ENCODE peak calls at places on chromosomes 16 and 17, in six cellular contexts. S is mammary epithelial cell, K is OCI-LY7, I is A549, V is SK-N-SH, D is GM23248. C is an unnamed sample.

GRCh38 chr16:25988089-25988488 is 296.3 kb downstream of the HS3ST4 start:
- DNase-seq in K (no peak), V (no peak), S (no peak), D (no peak), I (no peak), C (no peak)

GRCh38 chr17:2602597-2603017 is 9.2 kb downstream of the PAFAH1B1 start:
- DNase-seq in S (no peak), D (no peak), V (no peak), K (no peak), I (no peak), C (no peak)

GRCh38 chr17:33944826-33945225 is 310.3 kb upstream of the CCL2 start:
- DNase-seq in D (no peak), I (no peak), K (no peak), V (no peak), S (no peak), C (no peak)

GRCh38 chr17:55157165-55157564 is 107.6 kb upstream of the HLF start:
- DNase-seq in S (peak; percentile 6), K (no peak), V (no peak), I (no peak), D (peak; percentile 18), C (no peak)

GRCh38 chr17:7732981-7733557 is 15.5 kb downstream of the DNAH2 start:
- DNase-seq in I (no peak), K (no peak), S (no peak), V (no peak), D (no peak), C (no peak)

GRCh38 chr17:68468785-68469184 is 11.5 kb upstream of the WIPI1 start:
- DNase-seq in K (no peak), V (no peak), I (no peak), D (no peak), S (no peak), C (no peak)

GRCh38 chr16:57289391-57290257 is 5.2 kb upstream of the PLLP start:
- DNase-seq in K (no peak), I (no peak), D (no peak), S (peak; percentile 55), V (no peak), C (no peak)

GRCh38 chr16:85234310-85235235 is 122.3 kb upstream of the CIBAR2 start:
- DNase-seq in K (no peak), V (peak; percentile 96), D (peak; percentile 85), S (no peak), I (peak; percentile 75), C (peak; percentile 98)

GRCh38 chr17:34163123-34163522 is 92.0 kb upstream of the CCL2 start:
- DNase-seq in S (no peak), I (no peak), K (no peak), D (no peak), V (no peak), C (no peak)

GRCh38 chr16:49839462-49839825 is 16.5 kb downstream of the ZNF423 start:
- DNase-seq in D (no peak), S (no peak), K (no peak), I (no peak), V (no peak), C (no peak)

GRCh38 chr17:8359769-8360168 is 16.7 kb downstream of the KRABD2 start:
- DNase-seq in D (peak; percentile 95), K (no peak), I (no peak), V (no peak), S (peak; percentile 71), C (no peak)

GRCh38 chr17:2137342-2138098 is 82.6 kb downstream of the HIC1 start:
- DNase-seq in V (no peak), D (peak; percentile 89), K (peak; percentile 66), S (no peak), I (no peak), C (peak; percentile 84)

GRCh38 chr16:86424413-86424812 is 85.9 kb upstream of the FOXF1 start:
- DNase-seq in V (no peak), I (no peak), D (peak; percentile 9), S (no peak), K (no peak), C (peak; percentile 75)

GRCh38 chr16:30551781-30552180 is 6.4 kb downstream of the ZNF764 start:
- DNase-seq in D (no peak), S (no peak), I (no peak), V (no peak), K (no peak), C (no peak)

GRCh38 chr16:8577678-8578304 is 12.5 kb downstream of the TMEM114 start:
- DNase-seq in S (no peak), V (no peak), D (no peak), I (no peak), K (no peak), C (no peak)

GRCh38 chr16:11302977-11303376 is 21.8 kb upstream of the PRM1 start:
- DNase-seq in V (no peak), I (no peak), S (peak; percentile 30), D (no peak), K (no peak), C (no peak)

GRCh38 chr16:11675561-11676511 is 7.6 kb downstream of the SNN start:
- DNase-seq in K (no peak), S (peak; percentile 43), V (no peak), I (peak; percentile 50), D (no peak), C (no peak)

GRCh38 chr16:11706180-11706742 is 36.4 kb downstream of the TXNDC11 start:
- DNase-seq in K (peak; percentile 45), I (no peak), V (no peak), S (no peak), D (peak; percentile 27), C (no peak)

GRCh38 chr16:10240854-10241613 is 58.8 kb upstream of the GRIN2A start:
- DNase-seq in I (no peak), D (no peak), S (peak; percentile 61), K (no peak), V (no peak), C (no peak)

GRCh38 chr17:79248843-79249242 is 174.2 kb downstream of the ENGASE start:
- DNase-seq in S (no peak), V (no peak), K (no peak), D (no peak), I (no peak), C (no peak)

GRCh38 chr16:87806608-87807546 is 41.1 kb upstream of the KLHDC4 start:
- DNase-seq in D (peak; percentile 94), K (peak; percentile 95), V (peak; percentile 86), S (peak; percentile 99), I (peak; percentile 78), C (no peak)

GRCh38 chr16:15031179-15031578 is 24.7 kb downstream of the NTAN1 start:
- DNase-seq in D (no peak), S (no peak), V (no peak), K (no peak), I (no peak), C (no peak)

GRCh38 chr17:76438906-76439305 is 14.0 kb downstream of the UBE2O start:
- DNase-seq in K (no peak), V (no peak), S (no peak), D (no peak), I (no peak), C (no peak)

GRCh38 chr16:48501516-48502377 is 108.2 kb downstream of the N4BP1 start:
- DNase-seq in D (no peak), S (no peak), K (no peak), I (no peak), V (no peak), C (no peak)

GRCh38 chr17:20026960-20027359 is 17.8 kb downstream of the SPECC1 start:
- DNase-seq in V (no peak), S (no peak), I (no peak), K (no peak), D (no peak), C (no peak)

GRCh38 chr17:80247561-80247960 is 13.1 kb upstream of the RNF213 start:
- DNase-seq in V (peak; percentile 20), I (no peak), K (no peak), D (no peak), S (no peak), C (no peak)

GRCh38 chr16:67649494-67649931 is 4.6 kb downstream of the CARMIL2 start:
- DNase-seq in K (no peak), V (peak; percentile 60), I (no peak), S (no peak), D (peak; percentile 30), C (peak; percentile 80)

GRCh38 chr16:67650023-67650422 is 5.1 kb downstream of the CARMIL2 start:
- DNase-seq in V (no peak), D (no peak), K (no peak), I (no peak), S (no peak), C (no peak)

GRCh38 chr16:67648088-67648763 is 3.3 kb downstream of the CARMIL2 start:
- DNase-seq in V (no peak), K (no peak), I (no peak), S (no peak), D (no peak), C (no peak)

GRCh38 chr16:67647681-67648080 is 2.7 kb downstream of the CARMIL2 start:
- DNase-seq in D (no peak), S (no peak), V (no peak), I (no peak), K (no peak), C (no peak)

GRCh38 chr16:67648764-67649407 is 3.9 kb downstream of the CARMIL2 start:
- DNase-seq in S (no peak), I (no peak), K (no peak), V (no peak), D (no peak), C (no peak)
- H3K4me2 ChIP-seq in S (no peak overlapping the region), I (no peak overlapping the region), K (no peak overlapping the region), V (no peak overlapping the region), D (no peak overlapping the region), C (no peak overlapping the region)

GRCh38 chr17:83099086-83099540 is 19.7 kb downstream of the METRNL start:
- DNase-seq in D (peak; percentile 53), K (no peak), S (no peak), V (no peak), I (no peak), C (no peak)
- H3K4me2 ChIP-seq in D (peak overlapping the region; percentile 36), K (peak overlapping the region; percentile 52), S (no peak overlapping the region), V (peak overlapping the region; percentile 83), I (no peak overlapping the region), C (peak overlapping the region; percentile 6)

GRCh38 chr17:58336456-58337094 is 8.0 kb upstream of the TSPOAP1 start:
- DNase-seq in S (no peak), D (peak; percentile 40), I (no peak), V (peak; percentile 44), K (peak; percentile 83), C (no peak)
- H3K4me2 ChIP-seq in S (peak overlapping the region; percentile 28), D (no peak overlapping the region), I (no peak overlapping the region), V (no peak overlapping the region), K (peak overlapping the region; percentile 100), C (no peak overlapping the region)

DNA sequence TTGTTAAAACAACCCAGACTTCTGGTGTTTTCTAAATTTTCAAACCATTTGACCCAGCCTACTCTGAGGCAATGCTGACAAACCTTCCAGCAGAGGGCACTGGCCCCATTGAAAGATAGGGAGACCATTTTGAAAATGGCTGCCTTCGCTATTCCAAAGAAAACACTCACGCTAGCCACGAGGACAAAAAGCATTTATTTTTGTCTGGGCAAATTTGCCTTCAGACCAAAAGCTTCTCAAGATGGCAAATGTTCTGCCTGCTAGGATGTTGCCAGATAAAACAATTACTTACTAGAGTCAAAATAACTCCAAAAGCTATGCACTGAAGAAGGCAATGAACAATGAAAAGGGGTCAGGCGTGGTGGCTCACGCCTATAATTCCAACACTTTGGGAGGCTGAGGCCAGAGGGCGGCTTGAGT is 296.7 kb upstream of the IRX5 start:
- DNase-seq in K (peak; percentile 29), S (peak; percentile 43), D (peak; percentile 57), I (peak; percentile 38), V (no peak), C (peak; percentile 65)
- H3K4me2 ChIP-seq in K (no peak overlapping the region), S (peak overlapping the region; percentile 12), D (no peak overlapping the region), I (peak overlapping the region; percentile 57), V (no peak overlapping the region), C (no peak overlapping the region)

C was measured in neural progenitor cell.